ENCODE peak calls at places on chromosomes 12 and 14, in five cellular contexts. One of them, this sample, is unnamed.

GRCh38 chr12:50765325-50765911 is 1.5 kb downstream of the ATF1 start:
- DNase-seq in CD8-positive, alpha-beta memory T cell: peak; percentile 29
- DNase-seq in testis: peak; percentile 67
- DNase-seq in MG63: peak; percentile 26
- DNase-seq in spleen: no peak
- DNase-seq in this sample: no peak

GRCh38 chr12:8637244-8637643 is 24.6 kb upstream of the AICDA start:
- DNase-seq in testis: no peak
- DNase-seq in spleen: no peak
- DNase-seq in MG63: no peak
- DNase-seq in CD8-positive, alpha-beta memory T cell: no peak
- DNase-seq in this sample: no peak

GRCh38 chr12:124752437-124753229 is 111.0 kb downstream of the SCARB1 start:
- DNase-seq in CD8-positive, alpha-beta memory T cell: no peak
- DNase-seq in testis: no peak
- DNase-seq in spleen: no peak
- DNase-seq in MG63: peak; percentile 94
- DNase-seq in this sample: no peak

GRCh38 chr12:132218915-132219314 is 74.7 kb downstream of the NOC4L start:
- DNase-seq in CD8-positive, alpha-beta memory T cell: peak; percentile 11
- DNase-seq in testis: no peak
- DNase-seq in MG63: no peak
- DNase-seq in spleen: no peak
- DNase-seq in this sample: no peak

GRCh38 chr14:78342879-78343278 is 172.7 kb downstream of the NRXN3 start:
- DNase-seq in CD8-positive, alpha-beta memory T cell: no peak
- DNase-seq in MG63: no peak
- DNase-seq in spleen: no peak
- DNase-seq in testis: no peak
- DNase-seq in this sample: no peak

GRCh38 chr12:57107456-57107855 is 3.7 kb downstream of the STAT6 start:
- DNase-seq in spleen: no peak
- DNase-seq in CD8-positive, alpha-beta memory T cell: no peak
- DNase-seq in testis: no peak
- DNase-seq in MG63: no peak
- DNase-seq in this sample: no peak

GRCh38 chr12:3168775-3169221 is 91.6 kb downstream of the TSPAN9 start:
- DNase-seq in MG63: peak; percentile 81
- DNase-seq in CD8-positive, alpha-beta memory T cell: no peak
- DNase-seq in testis: no peak
- DNase-seq in spleen: no peak
- DNase-seq in this sample: peak; percentile 92

GRCh38 chr12:52496590-52497071 is 3.6 kb upstream of the KRT6A start:
- DNase-seq in spleen: no peak
- DNase-seq in MG63: peak; percentile 84
- DNase-seq in testis: peak; percentile 38
- DNase-seq in CD8-positive, alpha-beta memory T cell: no peak
- DNase-seq in this sample: peak; percentile 22

GRCh38 chr12:67519824-67520433 is 128.6 kb upstream of the DYRK2 start:
- DNase-seq in spleen: no peak
- DNase-seq in CD8-positive, alpha-beta memory T cell: no peak
- DNase-seq in testis: no peak
- DNase-seq in MG63: no peak
- DNase-seq in this sample: no peak

GRCh38 chr12:96242597-96242996 is 48.4 kb downstream of the ELK3 start:
- DNase-seq in spleen: peak; percentile 67
- DNase-seq in testis: no peak
- DNase-seq in CD8-positive, alpha-beta memory T cell: peak; percentile 61
- DNase-seq in MG63: no peak
- DNase-seq in this sample: no peak

GRCh38 chr14:72318648-72319047 is 386.4 kb downstream of the RGS6 start:
- DNase-seq in CD8-positive, alpha-beta memory T cell: no peak
- DNase-seq in spleen: no peak
- DNase-seq in MG63: no peak
- DNase-seq in testis: no peak
- DNase-seq in this sample: no peak

GRCh38 chr14:102996941-102997340 is 60.4 kb downstream of the CDC42BPB start:
- DNase-seq in CD8-positive, alpha-beta memory T cell: no peak
- DNase-seq in testis: no peak
- DNase-seq in MG63: no peak
- DNase-seq in spleen: no peak
- DNase-seq in this sample: no peak

GRCh38 chr14:97248973-97249372 is 451.8 kb downstream of the VRK1 start:
- DNase-seq in CD8-positive, alpha-beta memory T cell: no peak
- DNase-seq in testis: no peak
- DNase-seq in MG63: no peak
- DNase-seq in spleen: no peak
- DNase-seq in this sample: no peak

GRCh38 chr12:26275313-26276257 is 80.2 kb downstream of the SSPN start:
- DNase-seq in spleen: no peak
- DNase-seq in testis: no peak
- DNase-seq in CD8-positive, alpha-beta memory T cell: no peak
- DNase-seq in MG63: no peak
- DNase-seq in this sample: peak; percentile 59

GRCh38 chr14:83909507-83909906 is 1620.4 kb upstream of the FLRT2 start:
- DNase-seq in spleen: no peak
- DNase-seq in MG63: no peak
- DNase-seq in CD8-positive, alpha-beta memory T cell: no peak
- DNase-seq in testis: no peak
- DNase-seq in this sample: no peak

GRCh38 chr12:74145328-74145727 is 392.3 kb upstream of the ATXN7L3B start:
- DNase-seq in spleen: no peak
- DNase-seq in MG63: no peak
- DNase-seq in testis: no peak
- DNase-seq in CD8-positive, alpha-beta memory T cell: no peak
- DNase-seq in this sample: no peak

GRCh38 chr14:51774209-51774608 is 86.2 kb upstream of the GNG2 start:
- DNase-seq in spleen: no peak
- DNase-seq in CD8-positive, alpha-beta memory T cell: no peak
- DNase-seq in testis: no peak
- DNase-seq in MG63: no peak
- DNase-seq in this sample: no peak

GRCh38 chr14:54627718-54628345 is 60.9 kb downstream of the SAMD4A start:
- DNase-seq in testis: peak; percentile 35
- DNase-seq in CD8-positive, alpha-beta memory T cell: peak; percentile 11
- DNase-seq in MG63: no peak
- DNase-seq in spleen: peak; percentile 76
- DNase-seq in this sample: peak; percentile 67

GRCh38 chr14:105501504-105502291 is 10.7 kb downstream of the TEDC1 start:
- DNase-seq in testis: no peak
- DNase-seq in spleen: no peak
- DNase-seq in MG63: no peak
- DNase-seq in CD8-positive, alpha-beta memory T cell: no peak
- DNase-seq in this sample: no peak

GRCh38 chr12:76113800-76114757 is 29.6 kb upstream of the NAP1L1 start:
- DNase-seq in testis: peak; percentile 37
- DNase-seq in MG63: no peak
- DNase-seq in spleen: no peak
- DNase-seq in CD8-positive, alpha-beta memory T cell: no peak
- DNase-seq in this sample: no peak

GRCh38 chr12:54521291-54522062 is 23.9 kb downstream of the NCKAP1L start:
- DNase-seq in CD8-positive, alpha-beta memory T cell: no peak
- DNase-seq in spleen: no peak
- DNase-seq in MG63: no peak
- DNase-seq in testis: no peak
- DNase-seq in this sample: no peak

GRCh38 chr14:76676539-76676938 is 84.7 kb upstream of the VASH1 start:
- DNase-seq in spleen: no peak
- DNase-seq in MG63: no peak
- DNase-seq in testis: no peak
- DNase-seq in CD8-positive, alpha-beta memory T cell: no peak
- DNase-seq in this sample: no peak

GRCh38 chr12:7695159-7695930 is at the start of gene GDF3:
- DNase-seq in spleen: no peak
- DNase-seq in testis: no peak
- DNase-seq in MG63: no peak
- DNase-seq in CD8-positive, alpha-beta memory T cell: no peak
- DNase-seq in this sample: no peak

GRCh38 chr12:69419701-69420100 is 50.5 kb upstream of the FRS2 start:
- DNase-seq in MG63: no peak
- DNase-seq in CD8-positive, alpha-beta memory T cell: no peak
- DNase-seq in spleen: no peak
- DNase-seq in testis: no peak
- DNase-seq in this sample: no peak

GRCh38 chr12:100758083-100758482 is 36.5 kb upstream of the ANO4 start:
- DNase-seq in MG63: no peak
- DNase-seq in spleen: no peak
- DNase-seq in testis: no peak
- DNase-seq in CD8-positive, alpha-beta memory T cell: no peak
- DNase-seq in this sample: no peak

GRCh38 chr14:49594347-49595089 is 4.2 kb upstream of the LRR1 start:
- DNase-seq in MG63: peak; percentile 53
- DNase-seq in testis: no peak
- DNase-seq in spleen: no peak
- DNase-seq in CD8-positive, alpha-beta memory T cell: no peak
- DNase-seq in this sample: no peak

GRCh38 chr12:41552507-41553047 is 364.5 kb downstream of the PDZRN4 start:
- DNase-seq in spleen: no peak
- DNase-seq in CD8-positive, alpha-beta memory T cell: no peak
- DNase-seq in testis: no peak
- DNase-seq in MG63: no peak
- DNase-seq in this sample: no peak

GRCh38 chr12:89968151-89968699 is 259.6 kb upstream of the ATP2B1 start:
- DNase-seq in MG63: no peak
- DNase-seq in testis: no peak
- DNase-seq in spleen: no peak
- DNase-seq in CD8-positive, alpha-beta memory T cell: no peak
- DNase-seq in this sample: no peak

GRCh38 chr12:89970646-89971192 is 262.1 kb upstream of the ATP2B1 start:
- DNase-seq in spleen: no peak
- DNase-seq in CD8-positive, alpha-beta memory T cell: no peak
- DNase-seq in testis: no peak
- DNase-seq in MG63: no peak
- DNase-seq in this sample: no peak

GRCh38 chr12:89971880-89972279 is 263.2 kb upstream of the ATP2B1 start:
- DNase-seq in MG63: no peak
- DNase-seq in CD8-positive, alpha-beta memory T cell: no peak
- DNase-seq in spleen: no peak
- DNase-seq in testis: peak; percentile 30
- DNase-seq in this sample: no peak

GRCh38 chr12:89966495-89967240 is 258.0 kb upstream of the ATP2B1 start:
- DNase-seq in CD8-positive, alpha-beta memory T cell: no peak
- DNase-seq in MG63: no peak
- DNase-seq in testis: no peak
- DNase-seq in spleen: no peak
- DNase-seq in this sample: no peak

GRCh38 chr12:89969098-89969497 is 260.5 kb upstream of the ATP2B1 start:
- DNase-seq in MG63: no peak
- DNase-seq in spleen: no peak
- DNase-seq in testis: no peak
- DNase-seq in CD8-positive, alpha-beta memory T cell: no peak
- DNase-seq in this sample: no peak
- H3K27me3 ChIP-seq in MG63: no peaks in the 10 kb centered on the region
- H3K27me3 ChIP-seq in spleen: no peaks in the 10 kb centered on the region
- H3K27me3 ChIP-seq in testis: no peaks in the 10 kb centered on the region
- H3K27me3 ChIP-seq in CD8-positive, alpha-beta memory T cell: no peaks in the 10 kb centered on the region
- H3K27me3 ChIP-seq in this sample: no peaks in the 10 kb centered on the region

DNA sequence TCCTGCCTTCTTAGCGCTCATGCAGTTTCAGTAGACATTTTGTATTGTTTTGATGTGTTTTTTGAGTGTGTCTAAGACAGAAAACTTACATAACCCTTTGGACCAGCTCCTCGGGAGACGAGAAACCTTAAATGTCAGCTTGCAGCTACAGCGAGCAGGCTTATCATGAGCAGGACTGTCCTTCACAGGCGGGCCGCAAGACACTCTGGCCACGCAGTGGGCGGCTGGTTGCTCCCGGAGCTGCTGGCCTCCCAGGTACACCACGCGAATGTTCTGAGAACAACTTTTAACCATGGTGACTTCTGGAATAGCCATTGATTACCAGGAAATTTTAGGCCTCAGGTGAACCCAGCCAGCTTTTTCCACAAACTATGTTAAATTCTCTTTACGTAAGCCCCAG is 164.1 kb upstream of the DIO3 start:
- DNase-seq in MG63: no peak
- DNase-seq in spleen: no peak
- DNase-seq in testis: no peak
- DNase-seq in CD8-positive, alpha-beta memory T cell: no peak
- DNase-seq in this sample: no peak
- H3K4me3 ChIP-seq in MG63: no peak overlapping the region
- H3K4me3 ChIP-seq in spleen: no peak overlapping the region
- H3K4me3 ChIP-seq in testis: no peak overlapping the region
- H3K4me3 ChIP-seq in CD8-positive, alpha-beta memory T cell: no peak overlapping the region
- H3K4me3 ChIP-seq in this sample: no peak overlapping the region

DNA sequence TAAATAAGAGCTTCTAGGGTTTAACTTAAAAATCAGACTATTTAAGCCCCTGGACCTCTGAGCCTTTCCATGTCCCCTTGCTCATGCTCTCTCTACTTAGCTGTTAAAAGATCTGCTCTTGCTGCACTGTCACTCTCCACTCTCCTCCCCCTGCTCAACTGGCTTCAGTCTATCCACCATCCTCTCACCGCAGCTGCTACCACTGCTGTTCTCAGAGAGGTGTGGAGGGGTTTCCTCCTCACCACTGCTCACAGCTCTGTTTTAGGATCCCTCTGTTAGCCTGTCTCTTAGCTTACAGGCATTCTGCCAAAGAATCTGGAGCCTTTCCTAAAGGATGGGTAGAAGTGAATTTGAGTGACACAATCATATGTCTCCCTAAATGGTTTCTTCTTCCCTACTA is 43.7 kb upstream of the ATP2B1 start:
- DNase-seq in spleen: peak; percentile 73
- DNase-seq in testis: no peak
- DNase-seq in MG63: no peak
- DNase-seq in CD8-positive, alpha-beta memory T cell: no peak
- DNase-seq in this sample: no peak
- H3K36me3 ChIP-seq in spleen: no peaks in the 10 kb centered on the region
- H3K36me3 ChIP-seq in testis: no peaks in the 10 kb centered on the region
- H3K36me3 ChIP-seq in MG63: no peaks in the 10 kb centered on the region
- H3K36me3 ChIP-seq in CD8-positive, alpha-beta memory T cell: no peaks in the 10 kb centered on the region
- H3K36me3 ChIP-seq in this sample: no peaks in the 10 kb centered on the region

GRCh38 chr12:130224613-130225012 is 62.3 kb downstream of the FZD10 start:
- DNase-seq in CD8-positive, alpha-beta memory T cell: no peak
- DNase-seq in spleen: no peak
- DNase-seq in MG63: no peak
- DNase-seq in testis: no peak
- DNase-seq in this sample: no peak
- H3K27me3 ChIP-seq in CD8-positive, alpha-beta memory T cell: no peaks in the 10 kb centered on the region
- H3K27me3 ChIP-seq in spleen: peaks cover 27% of the 10 kb centered on the region
- H3K27me3 ChIP-seq in MG63: no peaks in the 10 kb centered on the region
- H3K27me3 ChIP-seq in testis: no peaks in the 10 kb centered on the region
- H3K27me3 ChIP-seq in this sample: no peaks in the 10 kb centered on the region

DNA sequence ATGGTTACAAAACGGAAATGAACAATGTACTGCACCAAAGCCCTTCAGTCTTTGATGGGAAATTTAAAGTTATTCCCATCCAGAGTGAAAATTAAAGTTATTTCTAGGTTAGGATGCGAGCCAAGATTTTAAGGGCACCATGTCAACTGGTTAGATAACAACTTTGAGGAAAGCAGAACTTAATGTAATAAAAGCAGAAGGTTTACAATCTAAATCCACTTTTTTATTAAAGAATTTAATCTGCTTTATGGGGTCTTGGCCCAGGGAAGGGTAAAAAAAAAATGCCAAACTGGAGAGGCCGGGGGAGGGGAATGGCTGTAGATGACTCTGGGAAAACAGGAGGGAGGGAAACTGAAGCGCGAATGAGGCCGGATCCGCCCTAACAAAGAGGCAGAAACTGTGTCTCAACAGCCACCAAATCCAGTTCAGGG is 108.2 kb upstream of the ATF7IP start:
- DNase-seq in MG63: no peak
- DNase-seq in CD8-positive, alpha-beta memory T cell: no peak
- DNase-seq in spleen: no peak
- DNase-seq in testis: no peak
- DNase-seq in this sample: no peak
- H3K4me3 ChIP-seq in MG63: no peak overlapping the region
- H3K4me3 ChIP-seq in CD8-positive, alpha-beta memory T cell: peak overlapping the region; percentile 24
- H3K4me3 ChIP-seq in spleen: peak overlapping the region; percentile 44
- H3K4me3 ChIP-seq in testis: no peak overlapping the region
- H3K4me3 ChIP-seq in this sample: no peak overlapping the region

This sample was measured in SJSA1.